ENCODE peak calls at places on chromosomes 2 and 18, in five cellular contexts. Z is endodermal cell, K is neural progenitor cell, A is SW480, O is substantia nigra. R is an unnamed sample.

GRCh38 chr2:73825408-73825807 is 3.4 kb upstream of the STAMBP start:
- DNase-seq in Z (no peak), A (no peak), O (no peak), K (no peak), R (no peak)

GRCh38 chr2:33598472-33599174 is 476 bp downstream of the FAM98A start:
- DNase-seq in O (no peak), K (peak), A (peak), Z (peak), R (peak)

GRCh38 chr2:186486651-186487647 is 889 bp downstream of the ZC3H15 start:
- DNase-seq in Z (no peak), A (peak), O (no peak), K (peak), R (peak)

GRCh38 chr18:48802543-48803428 is 148.0 kb downstream of the SMAD7 start:
- DNase-seq in K (peak), O (no peak), A (no peak), Z (peak), R (no peak)

GRCh38 chr18:55228707-55229106 is 269.4 kb upstream of the CCDC68 start:
- DNase-seq in Z (peak), K (peak), A (no peak), O (no peak), R (no peak)

GRCh38 chr2:225052703-225053102 is 10.4 kb upstream of the DOCK10 start:
- DNase-seq in O (no peak), K (no peak), A (no peak), Z (no peak), R (no peak)

GRCh38 chr2:25878361-25879132 is at the start of gene ASXL2:
- DNase-seq in O (peak), A (peak), Z (peak), K (peak), R (peak)

GRCh38 chr2:152038451-152038958 is 60.3 kb downstream of the CACNB4 start:
- DNase-seq in Z (peak), A (no peak), O (no peak), K (no peak), R (peak)

GRCh38 chr2:177394622-177395021 is 2.0 kb downstream of the AGPS start:
- DNase-seq in O (no peak), K (no peak), A (no peak), Z (no peak), R (no peak)

GRCh38 chr2:235903803-235904637 is 264.2 kb downstream of the GBX2 start:
- DNase-seq in K (peak), O (no peak), Z (peak), A (no peak), R (no peak)

GRCh38 chr18:37247499-37248161 is 318.0 kb downstream of the CELF4 start:
- DNase-seq in Z (peak), A (no peak), K (no peak), O (no peak), R (no peak)

GRCh38 chr2:119701352-119701751 is 22.4 kb downstream of the TMEM177 start:
- DNase-seq in K (no peak), A (no peak), Z (peak), O (no peak), R (no peak)

GRCh38 chr18:65606551-65607130 is 144.2 kb upstream of the CDH7 start:
- DNase-seq in K (no peak), Z (no peak), A (no peak), O (no peak), R (no peak)

GRCh38 chr2:26887142-26887541 is 39.2 kb downstream of the DPYSL5 start:
- DNase-seq in A (no peak), Z (no peak), O (no peak), K (no peak), R (no peak)

GRCh38 chr2:133579295-133579694 is 11.0 kb upstream of the NCKAP5 start:
- DNase-seq in Z (no peak), O (no peak), A (no peak), K (no peak), R (no peak)

GRCh38 chr18:10094154-10094553 is 180.3 kb downstream of the VAPA start:
- DNase-seq in Z (no peak), O (no peak), K (no peak), A (no peak), R (no peak)

GRCh38 chr2:30208453-30208852 is 22.9 kb upstream of the LBH start:
- DNase-seq in Z (peak), K (peak), A (peak), O (no peak), R (peak)